ENCODE peak calls at places on chromosome 6, in six cellular contexts. One of them, this sample, is unnamed.

GRCh38 chr6:45375449-45375848 is 2.3 kb downstream of the SUPT3H start:
- DNase-seq in activated T-cell treated with anti-CD3 and anti-CD28 coated beads, Interleukin-2, amount 50 U/mL, for 4 hours: no peak
- DNase-seq in DMS79: no peak
- DNase-seq in cerebellar cortex: no peak
- DNase-seq in germinal center: no peak
- DNase-seq in activated CD8-positive, alpha-beta memory T cell treated with anti-CD3 and anti-CD28 coated beads for 4 hours: no peak
- DNase-seq in this sample: no peak

GRCh38 chr6:7262037-7262461 is 51.0 kb downstream of the SSR1 start:
- DNase-seq in activated T-cell treated with anti-CD3 and anti-CD28 coated beads, Interleukin-2, amount 50 U/mL, for 4 hours: no peak
- DNase-seq in DMS79: peak; percentile 23
- DNase-seq in cerebellar cortex: no peak
- DNase-seq in germinal center: no peak
- DNase-seq in activated CD8-positive, alpha-beta memory T cell treated with anti-CD3 and anti-CD28 coated beads for 4 hours: no peak
- DNase-seq in this sample: no peak

GRCh38 chr6:115838763-115839401 is 221.8 kb downstream of the FRK start:
- DNase-seq in activated T-cell treated with anti-CD3 and anti-CD28 coated beads, Interleukin-2, amount 50 U/mL, for 4 hours: no peak
- DNase-seq in DMS79: no peak
- DNase-seq in cerebellar cortex: peak; percentile 18
- DNase-seq in germinal center: peak; percentile 22
- DNase-seq in activated CD8-positive, alpha-beta memory T cell treated with anti-CD3 and anti-CD28 coated beads for 4 hours: no peak
- DNase-seq in this sample: no peak

GRCh38 chr6:7418238-7418905 is 28.8 kb downstream of the RIOK1 start:
- DNase-seq in activated T-cell treated with anti-CD3 and anti-CD28 coated beads, Interleukin-2, amount 50 U/mL, for 4 hours: no peak
- DNase-seq in DMS79: no peak
- DNase-seq in cerebellar cortex: no peak
- DNase-seq in germinal center: no peak
- DNase-seq in activated CD8-positive, alpha-beta memory T cell treated with anti-CD3 and anti-CD28 coated beads for 4 hours: no peak
- DNase-seq in this sample: no peak

GRCh38 chr6:128696651-128697391 is 176.4 kb upstream of the PTPRK start:
- DNase-seq in activated T-cell treated with anti-CD3 and anti-CD28 coated beads, Interleukin-2, amount 50 U/mL, for 4 hours: no peak
- DNase-seq in DMS79: no peak
- DNase-seq in cerebellar cortex: no peak
- DNase-seq in germinal center: no peak
- DNase-seq in activated CD8-positive, alpha-beta memory T cell treated with anti-CD3 and anti-CD28 coated beads for 4 hours: no peak
- DNase-seq in this sample: no peak

GRCh38 chr6:169454204-169454871 is 200.7 kb upstream of the THBS2 start:
- DNase-seq in activated T-cell treated with anti-CD3 and anti-CD28 coated beads, Interleukin-2, amount 50 U/mL, for 4 hours: no peak
- DNase-seq in DMS79: no peak
- DNase-seq in cerebellar cortex: no peak
- DNase-seq in germinal center: no peak
- DNase-seq in activated CD8-positive, alpha-beta memory T cell treated with anti-CD3 and anti-CD28 coated beads for 4 hours: no peak
- DNase-seq in this sample: no peak

GRCh38 chr6:24907959-24908358 is 27.8 kb downstream of the RIPOR2 start:
- DNase-seq in activated T-cell treated with anti-CD3 and anti-CD28 coated beads, Interleukin-2, amount 50 U/mL, for 4 hours: no peak
- DNase-seq in DMS79: no peak
- DNase-seq in cerebellar cortex: no peak
- DNase-seq in germinal center: no peak
- DNase-seq in activated CD8-positive, alpha-beta memory T cell treated with anti-CD3 and anti-CD28 coated beads for 4 hours: no peak
- DNase-seq in this sample: no peak

GRCh38 chr6:27279513-27280063 is 32.1 kb downstream of the PRSS16 start:
- DNase-seq in activated T-cell treated with anti-CD3 and anti-CD28 coated beads, Interleukin-2, amount 50 U/mL, for 4 hours: no peak
- DNase-seq in DMS79: no peak
- DNase-seq in cerebellar cortex: peak; percentile 39
- DNase-seq in germinal center: no peak
- DNase-seq in activated CD8-positive, alpha-beta memory T cell treated with anti-CD3 and anti-CD28 coated beads for 4 hours: no peak
- DNase-seq in this sample: no peak

GRCh38 chr6:44228031-44228430 is 4.6 kb downstream of the SLC29A1 start:
- DNase-seq in activated T-cell treated with anti-CD3 and anti-CD28 coated beads, Interleukin-2, amount 50 U/mL, for 4 hours: no peak
- DNase-seq in DMS79: no peak
- DNase-seq in cerebellar cortex: no peak
- DNase-seq in germinal center: no peak
- DNase-seq in activated CD8-positive, alpha-beta memory T cell treated with anti-CD3 and anti-CD28 coated beads for 4 hours: no peak
- DNase-seq in this sample: no peak

GRCh38 chr6:135182120-135182992 is 1.2 kb downstream of the MYB start:
- DNase-seq in activated T-cell treated with anti-CD3 and anti-CD28 coated beads, Interleukin-2, amount 50 U/mL, for 4 hours: peak; percentile 46
- DNase-seq in DMS79: no peak
- DNase-seq in cerebellar cortex: no peak
- DNase-seq in germinal center: peak; percentile 47
- DNase-seq in activated CD8-positive, alpha-beta memory T cell treated with anti-CD3 and anti-CD28 coated beads for 4 hours: no peak
- DNase-seq in this sample: no peak

GRCh38 chr6:119493980-119494379 is 144.4 kb upstream of the MAN1A1 start:
- DNase-seq in activated T-cell treated with anti-CD3 and anti-CD28 coated beads, Interleukin-2, amount 50 U/mL, for 4 hours: no peak
- DNase-seq in DMS79: no peak
- DNase-seq in cerebellar cortex: no peak
- DNase-seq in germinal center: no peak
- DNase-seq in activated CD8-positive, alpha-beta memory T cell treated with anti-CD3 and anti-CD28 coated beads for 4 hours: no peak
- DNase-seq in this sample: no peak

GRCh38 chr6:157727629-157728182 is 95.3 kb upstream of the SNX9 start:
- DNase-seq in activated T-cell treated with anti-CD3 and anti-CD28 coated beads, Interleukin-2, amount 50 U/mL, for 4 hours: no peak
- DNase-seq in DMS79: no peak
- DNase-seq in cerebellar cortex: no peak
- DNase-seq in germinal center: no peak
- DNase-seq in activated CD8-positive, alpha-beta memory T cell treated with anti-CD3 and anti-CD28 coated beads for 4 hours: no peak
- DNase-seq in this sample: no peak

GRCh38 chr6:151690303-151690702 is 117.2 kb upstream of the ESR1 start:
- DNase-seq in activated T-cell treated with anti-CD3 and anti-CD28 coated beads, Interleukin-2, amount 50 U/mL, for 4 hours: no peak
- DNase-seq in DMS79: no peak
- DNase-seq in cerebellar cortex: no peak
- DNase-seq in germinal center: peak; percentile 35
- DNase-seq in activated CD8-positive, alpha-beta memory T cell treated with anti-CD3 and anti-CD28 coated beads for 4 hours: no peak
- DNase-seq in this sample: no peak

GRCh38 chr6:160138839-160139419 is 17.3 kb downstream of the SLC22A1 start:
- DNase-seq in activated T-cell treated with anti-CD3 and anti-CD28 coated beads, Interleukin-2, amount 50 U/mL, for 4 hours: no peak
- DNase-seq in DMS79: no peak
- DNase-seq in cerebellar cortex: no peak
- DNase-seq in germinal center: no peak
- DNase-seq in activated CD8-positive, alpha-beta memory T cell treated with anti-CD3 and anti-CD28 coated beads for 4 hours: no peak
- DNase-seq in this sample: no peak

GRCh38 chr6:127518710-127519468 is at the start of gene MTCL3:
- DNase-seq in activated T-cell treated with anti-CD3 and anti-CD28 coated beads, Interleukin-2, amount 50 U/mL, for 4 hours: peak; percentile 37
- DNase-seq in DMS79: peak; percentile 95
- DNase-seq in cerebellar cortex: peak; percentile 64
- DNase-seq in germinal center: no peak
- DNase-seq in activated CD8-positive, alpha-beta memory T cell treated with anti-CD3 and anti-CD28 coated beads for 4 hours: peak; percentile 26
- DNase-seq in this sample: peak; percentile 6

GRCh38 chr6:166104107-166104506 is 63.5 kb downstream of the TBXT start:
- DNase-seq in activated T-cell treated with anti-CD3 and anti-CD28 coated beads, Interleukin-2, amount 50 U/mL, for 4 hours: no peak
- DNase-seq in DMS79: no peak
- DNase-seq in cerebellar cortex: no peak
- DNase-seq in germinal center: no peak
- DNase-seq in activated CD8-positive, alpha-beta memory T cell treated with anti-CD3 and anti-CD28 coated beads for 4 hours: no peak
- DNase-seq in this sample: no peak

GRCh38 chr6:166168616-166169548 is 1.2 kb upstream of the TBXT start:
- DNase-seq in activated T-cell treated with anti-CD3 and anti-CD28 coated beads, Interleukin-2, amount 50 U/mL, for 4 hours: no peak
- DNase-seq in DMS79: no peak
- DNase-seq in cerebellar cortex: no peak
- DNase-seq in germinal center: no peak
- DNase-seq in activated CD8-positive, alpha-beta memory T cell treated with anti-CD3 and anti-CD28 coated beads for 4 hours: no peak
- DNase-seq in this sample: no peak

GRCh38 chr6:27550692-27551091 is 77.8 kb upstream of the ZNF184 start:
- DNase-seq in activated T-cell treated with anti-CD3 and anti-CD28 coated beads, Interleukin-2, amount 50 U/mL, for 4 hours: no peak
- DNase-seq in DMS79: no peak
- DNase-seq in cerebellar cortex: no peak
- DNase-seq in germinal center: no peak
- DNase-seq in activated CD8-positive, alpha-beta memory T cell treated with anti-CD3 and anti-CD28 coated beads for 4 hours: no peak
- DNase-seq in this sample: no peak

GRCh38 chr6:127069659-127070279 is 48.7 kb upstream of the RSPO3 start:
- DNase-seq in activated T-cell treated with anti-CD3 and anti-CD28 coated beads, Interleukin-2, amount 50 U/mL, for 4 hours: no peak
- DNase-seq in DMS79: no peak
- DNase-seq in cerebellar cortex: peak; percentile 26
- DNase-seq in germinal center: no peak
- DNase-seq in activated CD8-positive, alpha-beta memory T cell treated with anti-CD3 and anti-CD28 coated beads for 4 hours: no peak
- DNase-seq in this sample: no peak